ENCODE peak calls at places on chromosome X, in eight cellular contexts. One of them, this sample, is unnamed.

GRCh38 chrX:11929476-11929875 is 171.4 kb downstream of the MSL3 start:
- DNase-seq in sigmoid colon: no peak
- DNase-seq in psoas muscle: no peak
- DNase-seq in aorta: no peak
- DNase-seq in mammary epithelial cell: peak; percentile 38
- DNase-seq in A549: no peak
- DNase-seq in small intestine: no peak
- DNase-seq in naive thymus-derived CD4-positive, alpha-beta T cell: no peak
- DNase-seq in this sample: no peak

GRCh38 chrX:23381688-23382087 is 47.0 kb downstream of the PTCHD1 start:
- DNase-seq in psoas muscle: no peak
- DNase-seq in mammary epithelial cell: no peak
- DNase-seq in sigmoid colon: no peak
- DNase-seq in small intestine: no peak
- DNase-seq in A549: no peak
- DNase-seq in aorta: no peak
- DNase-seq in naive thymus-derived CD4-positive, alpha-beta T cell: no peak
- DNase-seq in this sample: no peak

GRCh38 chrX:33252306-33252825 is 41.0 kb upstream of the DMD start:
- DNase-seq in aorta: no peak
- DNase-seq in mammary epithelial cell: no peak
- DNase-seq in sigmoid colon: no peak
- DNase-seq in small intestine: no peak
- DNase-seq in A549: no peak
- DNase-seq in psoas muscle: no peak
- DNase-seq in naive thymus-derived CD4-positive, alpha-beta T cell: no peak
- DNase-seq in this sample: no peak

GRCh38 chrX:115894087-115894486 is 276.5 kb upstream of the AGTR2 start:
- DNase-seq in A549: no peak
- DNase-seq in aorta: no peak
- DNase-seq in small intestine: peak; percentile 31
- DNase-seq in naive thymus-derived CD4-positive, alpha-beta T cell: no peak
- DNase-seq in sigmoid colon: no peak
- DNase-seq in psoas muscle: peak; percentile 53
- DNase-seq in mammary epithelial cell: peak; percentile 35
- DNase-seq in this sample: no peak

GRCh38 chrX:112997991-112998390 is 157.4 kb upstream of the AMOT start:
- DNase-seq in small intestine: peak; percentile 1
- DNase-seq in aorta: no peak
- DNase-seq in psoas muscle: no peak
- DNase-seq in A549: no peak
- DNase-seq in sigmoid colon: no peak
- DNase-seq in mammary epithelial cell: no peak
- DNase-seq in naive thymus-derived CD4-positive, alpha-beta T cell: no peak
- DNase-seq in this sample: no peak

GRCh38 chrX:2492536-2493218 is 8.1 kb downstream of the DHRSX start:
- DNase-seq in sigmoid colon: peak; percentile 52
- DNase-seq in aorta: no peak
- DNase-seq in psoas muscle: no peak
- DNase-seq in naive thymus-derived CD4-positive, alpha-beta T cell: no peak
- DNase-seq in A549: no peak
- DNase-seq in mammary epithelial cell: no peak
- DNase-seq in small intestine: no peak
- DNase-seq in this sample: no peak

GRCh38 chrX:103629295-103630170 is 758 bp downstream of the TCEAL1 start:
- DNase-seq in mammary epithelial cell: peak; percentile 46
- DNase-seq in A549: peak; percentile 31
- DNase-seq in psoas muscle: peak; percentile 71
- DNase-seq in sigmoid colon: peak; percentile 83
- DNase-seq in naive thymus-derived CD4-positive, alpha-beta T cell: peak; percentile 25
- DNase-seq in aorta: peak; percentile 86
- DNase-seq in small intestine: peak; percentile 42
- DNase-seq in this sample: no peak

GRCh38 chrX:41302293-41302868 is 31.6 kb upstream of the DDX3X start:
- DNase-seq in mammary epithelial cell: peak; percentile 49
- DNase-seq in psoas muscle: no peak
- DNase-seq in small intestine: no peak
- DNase-seq in A549: no peak
- DNase-seq in sigmoid colon: no peak
- DNase-seq in aorta: no peak
- DNase-seq in naive thymus-derived CD4-positive, alpha-beta T cell: no peak
- DNase-seq in this sample: no peak

GRCh38 chrX:97266406-97267121 is 382.9 kb downstream of the RPA4 start:
- DNase-seq in aorta: no peak
- DNase-seq in psoas muscle: no peak
- DNase-seq in naive thymus-derived CD4-positive, alpha-beta T cell: no peak
- DNase-seq in A549: no peak
- DNase-seq in mammary epithelial cell: no peak
- DNase-seq in small intestine: no peak
- DNase-seq in sigmoid colon: no peak
- DNase-seq in this sample: no peak

GRCh38 chrX:31546130-31546529 is 474.3 kb upstream of the FTHL17 start:
- DNase-seq in psoas muscle: no peak
- DNase-seq in aorta: no peak
- DNase-seq in naive thymus-derived CD4-positive, alpha-beta T cell: no peak
- DNase-seq in sigmoid colon: no peak
- DNase-seq in mammary epithelial cell: peak; percentile 74
- DNase-seq in A549: no peak
- DNase-seq in small intestine: no peak
- DNase-seq in this sample: no peak

GRCh38 chrX:106752101-106752678 is 25.7 kb downstream of the RNF128 start:
- DNase-seq in mammary epithelial cell: peak; percentile 35
- DNase-seq in psoas muscle: no peak
- DNase-seq in A549: no peak
- DNase-seq in sigmoid colon: no peak
- DNase-seq in aorta: no peak
- DNase-seq in small intestine: no peak
- DNase-seq in naive thymus-derived CD4-positive, alpha-beta T cell: no peak
- DNase-seq in this sample: no peak

GRCh38 chrX:11427082-11428033 is 134.1 kb downstream of the AMELX start:
- DNase-seq in sigmoid colon: peak; percentile 82
- DNase-seq in psoas muscle: peak; percentile 79
- DNase-seq in small intestine: no peak
- DNase-seq in aorta: peak; percentile 87
- DNase-seq in mammary epithelial cell: no peak
- DNase-seq in A549: no peak
- DNase-seq in naive thymus-derived CD4-positive, alpha-beta T cell: no peak
- DNase-seq in this sample: no peak

GRCh38 chrX:155957843-155958242 is 39.7 kb upstream of the IL9R start:
- DNase-seq in mammary epithelial cell: no peak
- DNase-seq in aorta: no peak
- DNase-seq in small intestine: no peak
- DNase-seq in sigmoid colon: no peak
- DNase-seq in A549: no peak
- DNase-seq in psoas muscle: no peak
- DNase-seq in naive thymus-derived CD4-positive, alpha-beta T cell: no peak
- DNase-seq in this sample: no peak

GRCh38 chrX:19846995-19847790 is 40.2 kb downstream of the SH3KBP1 start:
- DNase-seq in mammary epithelial cell: peak; percentile 65
- DNase-seq in aorta: no peak
- DNase-seq in A549: peak; percentile 3
- DNase-seq in sigmoid colon: no peak
- DNase-seq in naive thymus-derived CD4-positive, alpha-beta T cell: no peak
- DNase-seq in psoas muscle: no peak
- DNase-seq in small intestine: no peak
- DNase-seq in this sample: no peak

GRCh38 chrX:141341743-141342142 is 99.4 kb upstream of the SPANXC start:
- DNase-seq in sigmoid colon: no peak
- DNase-seq in psoas muscle: no peak
- DNase-seq in A549: no peak
- DNase-seq in aorta: no peak
- DNase-seq in mammary epithelial cell: no peak
- DNase-seq in naive thymus-derived CD4-positive, alpha-beta T cell: no peak
- DNase-seq in small intestine: no peak
- DNase-seq in this sample: no peak

GRCh38 chrX:100449696-100450606 is 39.9 kb upstream of the PCDH19 start:
- DNase-seq in sigmoid colon: no peak
- DNase-seq in A549: no peak
- DNase-seq in naive thymus-derived CD4-positive, alpha-beta T cell: no peak
- DNase-seq in mammary epithelial cell: no peak
- DNase-seq in psoas muscle: peak; percentile 64
- DNase-seq in aorta: no peak
- DNase-seq in small intestine: no peak
- DNase-seq in this sample: no peak

GRCh38 chrX:143853488-143853887 is 30.4 kb upstream of the UBE2NL start:
- DNase-seq in naive thymus-derived CD4-positive, alpha-beta T cell: no peak
- DNase-seq in psoas muscle: no peak
- DNase-seq in aorta: no peak
- DNase-seq in sigmoid colon: no peak
- DNase-seq in A549: no peak
- DNase-seq in small intestine: no peak
- DNase-seq in mammary epithelial cell: no peak
- DNase-seq in this sample: no peak

GRCh38 chrX:39576081-39576701 is 521.6 kb downstream of the BCOR start:
- DNase-seq in A549: no peak
- DNase-seq in sigmoid colon: no peak
- DNase-seq in psoas muscle: no peak
- DNase-seq in naive thymus-derived CD4-positive, alpha-beta T cell: no peak
- DNase-seq in small intestine: no peak
- DNase-seq in mammary epithelial cell: no peak
- DNase-seq in aorta: peak; percentile 80
- DNase-seq in this sample: no peak

GRCh38 chrX:16946971-16947562 is 609 bp downstream of the REPS2 start:
- DNase-seq in mammary epithelial cell: no peak
- DNase-seq in naive thymus-derived CD4-positive, alpha-beta T cell: peak; percentile 9
- DNase-seq in psoas muscle: peak; percentile 52
- DNase-seq in small intestine: peak; percentile 19
- DNase-seq in A549: no peak
- DNase-seq in sigmoid colon: peak; percentile 66
- DNase-seq in aorta: peak; percentile 76
- DNase-seq in this sample: no peak

GRCh38 chrX:27309406-27309805 is 153.7 kb downstream of the PPP4R3C start:
- DNase-seq in psoas muscle: no peak
- DNase-seq in A549: no peak
- DNase-seq in aorta: no peak
- DNase-seq in mammary epithelial cell: no peak
- DNase-seq in naive thymus-derived CD4-positive, alpha-beta T cell: no peak
- DNase-seq in small intestine: no peak
- DNase-seq in sigmoid colon: no peak
- DNase-seq in this sample: no peak

GRCh38 chrX:23511783-23512182 is 155.5 kb upstream of the PRDX4 start:
- DNase-seq in aorta: no peak
- DNase-seq in small intestine: no peak
- DNase-seq in sigmoid colon: no peak
- DNase-seq in psoas muscle: no peak
- DNase-seq in mammary epithelial cell: no peak
- DNase-seq in naive thymus-derived CD4-positive, alpha-beta T cell: no peak
- DNase-seq in A549: no peak
- DNase-seq in this sample: no peak

GRCh38 chrX:43269201-43269600 is 386.9 kb upstream of the MAOA start:
- DNase-seq in psoas muscle: no peak
- DNase-seq in small intestine: peak; percentile 0
- DNase-seq in aorta: no peak
- DNase-seq in sigmoid colon: no peak
- DNase-seq in naive thymus-derived CD4-positive, alpha-beta T cell: no peak
- DNase-seq in A549: no peak
- DNase-seq in mammary epithelial cell: peak; percentile 15
- DNase-seq in this sample: no peak

GRCh38 chrX:129655547-129656248 is 942 bp upstream of the APLN start:
- DNase-seq in small intestine: peak; percentile 50
- DNase-seq in sigmoid colon: no peak
- DNase-seq in naive thymus-derived CD4-positive, alpha-beta T cell: no peak
- DNase-seq in mammary epithelial cell: peak; percentile 23
- DNase-seq in aorta: no peak
- DNase-seq in A549: no peak
- DNase-seq in psoas muscle: no peak
- DNase-seq in this sample: no peak

GRCh38 chrX:120125444-120125843 is 9.7 kb upstream of the RHOXF1 start:
- DNase-seq in mammary epithelial cell: no peak
- DNase-seq in small intestine: peak; percentile 8
- DNase-seq in aorta: no peak
- DNase-seq in naive thymus-derived CD4-positive, alpha-beta T cell: no peak
- DNase-seq in sigmoid colon: no peak
- DNase-seq in A549: no peak
- DNase-seq in psoas muscle: no peak
- DNase-seq in this sample: no peak
- H3K4me3 ChIP-seq in mammary epithelial cell: no peak overlapping the region
- H3K4me3 ChIP-seq in small intestine: no peak overlapping the region
- H3K4me3 ChIP-seq in aorta: no peak overlapping the region
- H3K4me3 ChIP-seq in naive thymus-derived CD4-positive, alpha-beta T cell: no peak overlapping the region
- H3K4me3 ChIP-seq in sigmoid colon: no peak overlapping the region
- H3K4me3 ChIP-seq in A549: no peak overlapping the region
- H3K4me3 ChIP-seq in psoas muscle: peak overlapping the region; percentile 8
- H3K4me3 ChIP-seq in this sample: no peak overlapping the region

GRCh38 chrX:153885968-153886903 is at the start of gene L1CAM:
- DNase-seq in naive thymus-derived CD4-positive, alpha-beta T cell: no peak
- DNase-seq in small intestine: no peak
- DNase-seq in aorta: no peak
- DNase-seq in sigmoid colon: no peak
- DNase-seq in A549: no peak
- DNase-seq in psoas muscle: no peak
- DNase-seq in mammary epithelial cell: no peak
- DNase-seq in this sample: no peak
- H3K4me1 ChIP-seq in naive thymus-derived CD4-positive, alpha-beta T cell: peaks cover 11% of the 10 kb centered on the region
- H3K4me1 ChIP-seq in small intestine: no peaks in the 10 kb centered on the region
- H3K4me1 ChIP-seq in aorta: no peaks in the 10 kb centered on the region
- H3K4me1 ChIP-seq in sigmoid colon: peaks cover 7% of the 10 kb centered on the region
- H3K4me1 ChIP-seq in A549: peaks cover 21% of the 10 kb centered on the region
- H3K4me1 ChIP-seq in psoas muscle: no peaks in the 10 kb centered on the region
- H3K4me1 ChIP-seq in mammary epithelial cell: peaks cover 31% of the 10 kb centered on the region
- H3K4me1 ChIP-seq in this sample: peaks cover 9% of the 10 kb centered on the region

DNA sequence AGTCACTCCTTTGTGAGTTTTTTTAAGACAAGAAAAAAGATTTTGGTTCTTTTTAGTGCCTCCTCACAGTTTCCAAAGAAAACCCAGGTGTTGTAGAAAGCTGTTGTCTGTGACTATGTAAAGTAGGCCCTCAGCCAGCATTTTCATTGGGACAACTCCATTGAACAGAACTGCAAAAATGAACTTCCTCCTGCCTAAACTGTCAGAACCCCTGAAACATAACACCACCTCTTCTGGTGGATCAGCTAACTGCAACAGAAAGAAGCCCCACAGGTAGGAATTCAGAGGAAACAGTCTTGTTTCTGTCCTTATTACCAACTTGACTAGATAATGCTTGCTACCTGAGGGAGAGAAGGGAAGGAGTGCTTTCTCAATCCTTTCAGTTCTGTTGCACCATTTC is 3.4 kb upstream of the ATP11C start:
- DNase-seq in sigmoid colon: no peak
- DNase-seq in naive thymus-derived CD4-positive, alpha-beta T cell: no peak
- DNase-seq in mammary epithelial cell: no peak
- DNase-seq in psoas muscle: no peak
- DNase-seq in aorta: no peak
- DNase-seq in small intestine: no peak
- DNase-seq in A549: peak; percentile 7
- DNase-seq in this sample: no peak
- H3K4me3 ChIP-seq in sigmoid colon: no peak overlapping the region
- H3K4me3 ChIP-seq in naive thymus-derived CD4-positive, alpha-beta T cell: no peak overlapping the region
- H3K4me3 ChIP-seq in mammary epithelial cell: no peak overlapping the region
- H3K4me3 ChIP-seq in psoas muscle: no peak overlapping the region
- H3K4me3 ChIP-seq in aorta: no peak overlapping the region
- H3K4me3 ChIP-seq in small intestine: no peak overlapping the region
- H3K4me3 ChIP-seq in A549: no peak overlapping the region
- H3K4me3 ChIP-seq in this sample: no peak overlapping the region

DNA sequence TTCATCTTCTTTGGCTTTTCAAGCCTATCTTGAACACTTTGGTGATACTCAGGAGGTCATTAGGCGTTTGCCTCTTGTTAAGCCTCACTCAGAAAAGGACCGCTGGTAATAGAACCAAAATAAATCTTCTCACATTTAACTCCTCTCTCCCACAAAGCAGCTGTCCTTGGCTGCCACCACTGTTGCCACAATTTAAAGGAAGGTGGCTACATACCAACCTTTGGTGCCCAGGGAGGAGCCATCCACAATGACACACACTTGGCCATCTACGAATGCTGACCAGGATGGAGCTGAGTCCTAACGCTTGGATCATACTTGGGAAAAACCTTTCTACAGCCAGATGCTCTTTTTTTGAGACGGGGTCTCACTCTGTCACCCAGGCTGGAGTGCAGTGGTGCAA is 210.2 kb downstream of the HS6ST2 start:
- DNase-seq in psoas muscle: no peak
- DNase-seq in naive thymus-derived CD4-positive, alpha-beta T cell: no peak
- DNase-seq in aorta: no peak
- DNase-seq in mammary epithelial cell: no peak
- DNase-seq in A549: no peak
- DNase-seq in small intestine: no peak
- DNase-seq in sigmoid colon: no peak
- DNase-seq in this sample: no peak
- H3K4me1 ChIP-seq in psoas muscle: peaks cover 7% of the 10 kb centered on the region
- H3K4me1 ChIP-seq in naive thymus-derived CD4-positive, alpha-beta T cell: no peaks in the 10 kb centered on the region
- H3K4me1 ChIP-seq in aorta: no peaks in the 10 kb centered on the region
- H3K4me1 ChIP-seq in mammary epithelial cell: no peaks in the 10 kb centered on the region
- H3K4me1 ChIP-seq in A549: no peaks in the 10 kb centered on the region
- H3K4me1 ChIP-seq in small intestine: no peaks in the 10 kb centered on the region
- H3K4me1 ChIP-seq in sigmoid colon: no peaks in the 10 kb centered on the region
- H3K4me1 ChIP-seq in this sample: peaks cover 8% of the 10 kb centered on the region

This sample was measured in CD8-positive, alpha-beta T cell.